ENCODE peak calls at places on chromosomes 11 and 22, in ten cellular contexts. E is NB4, P is IMR-90, T is foreskin fibroblast, X is tibial nerve, Z is adrenal gland, V is BJ, M is cardiac fibroblast, R is AG09309, L is osteocyte. D is an unnamed sample.
A peak's percentile ranks its signal among the peaks of the same experiment; 100 is the strongest.

GRCh38 chr11:35163209-35163608 is 24.2 kb downstream of the CD44 start:
- DNase-seq in X (no peak), M (no peak), P (no peak), Z (no peak), L (no peak), V (no peak), R (no peak), T (no peak), E (no peak), D (no peak)

GRCh38 chr22:45884201-45885067 is 92.5 kb downstream of the WNT7B start:
- DNase-seq in R (no peak), P (no peak), V (no peak), Z (no peak), L (no peak), M (no peak), E (no peak), X (no peak), T (no peak), D (no peak)

GRCh38 chr22:35484651-35485372 is 55.8 kb upstream of the RASD2 start:
- DNase-seq in R (no peak), E (no peak), L (no peak), P (peak; percentile 71), Z (no peak), X (no peak), V (no peak), T (no peak), M (peak; percentile 27), D (no peak)

GRCh38 chr11:22459053-22459452 is 120.9 kb downstream of the SLC17A6 start:
- DNase-seq in X (no peak), M (peak; percentile 92), Z (no peak), L (no peak), P (peak; percentile 79), E (no peak), R (no peak), V (no peak), T (peak; percentile 2), D (no peak)

GRCh38 chr11:1654388-1655167 is 25.0 kb downstream of the KRTAP5-5 start:
- DNase-seq in M (no peak), E (no peak), V (no peak), L (no peak), P (no peak), R (no peak), X (no peak), T (no peak), Z (peak; percentile 39), D (no peak)

GRCh38 chr11:290621-291231 is 1.8 kb downstream of the PGGHG start:
- DNase-seq in X (no peak), T (no peak), R (no peak), E (no peak), L (no peak), Z (no peak), M (no peak), P (no peak), V (no peak), D (no peak)

GRCh38 chr11:128181090-128181485 is 406.3 kb downstream of the ETS1 start:
- DNase-seq in E (no peak), L (no peak), X (no peak), Z (no peak), V (no peak), T (peak; percentile 53), M (peak; percentile 50), R (no peak), P (peak; percentile 47), D (no peak)

GRCh38 chr22:23893957-23894709 is at the start of gene MIF:
- DNase-seq in E (peak; percentile 98), X (peak; percentile 89), T (peak; percentile 92), Z (peak; percentile 96), L (peak; percentile 99), P (peak; percentile 91), R (peak; percentile 34), M (peak; percentile 92), V (peak; percentile 50), D (peak; percentile 99)

GRCh38 chr11:130783322-130783721 is 133.0 kb downstream of the SNX19 start:
- DNase-seq in T (no peak), X (no peak), R (no peak), M (no peak), Z (no peak), E (no peak), V (no peak), L (peak; percentile 25), P (no peak), D (no peak)

GRCh38 chr11:64856382-64857227 is 12.2 kb upstream of the CDC42BPG start:
- DNase-seq in E (peak; percentile 99), P (peak; percentile 85), R (no peak), L (no peak), Z (peak; percentile 94), X (no peak), M (peak; percentile 94), V (no peak), T (peak; percentile 91), D (no peak)

DNA sequence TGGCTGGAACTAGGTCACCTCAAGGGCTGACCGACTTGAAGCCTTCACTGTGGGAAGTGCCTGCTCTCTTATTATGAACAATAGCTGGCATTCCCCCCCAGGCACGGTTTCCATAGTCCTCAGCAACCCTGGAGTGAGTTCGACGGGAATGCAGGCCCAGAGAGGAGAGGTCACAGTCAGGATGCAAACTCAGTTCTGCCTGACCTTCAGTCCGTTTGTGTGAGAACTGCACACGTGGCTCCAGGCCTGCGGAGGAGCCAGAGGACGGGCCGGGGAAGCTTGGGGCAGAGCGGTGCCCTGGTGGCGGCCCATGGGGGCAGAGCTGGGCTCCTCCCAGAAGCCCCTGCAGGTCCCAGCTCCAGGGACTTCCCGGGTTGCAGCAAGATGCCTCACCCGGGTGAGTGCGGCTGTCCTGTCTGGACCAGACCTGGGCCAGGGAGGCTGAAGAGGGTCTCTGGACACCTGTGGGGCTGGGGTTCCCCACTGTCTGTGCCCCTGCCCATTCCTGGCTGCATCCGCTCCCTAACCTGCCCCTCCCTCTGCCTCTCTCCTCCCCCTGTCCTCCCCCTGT is 17.2 kb downstream of the SLC25A18 start:
- DNase-seq in X (no peak), P (no peak), R (no peak), E (no peak), V (no peak), T (no peak), M (no peak), Z (peak; percentile 16), L (no peak), D (no peak)
- TF ChIP-seq CTCF in X (no peak), P (no peak), R (no peak), E (no peak), V (no peak), T (no peak), M (no peak), Z (no peak), L (no peak), D (no peak)

GRCh38 chr11:75445315-75445953 is 12.4 kb upstream of the KLHL35 start:
- DNase-seq in P (peak; percentile 41), M (peak; percentile 63), L (no peak), X (peak; percentile 91), E (peak; percentile 68), Z (peak; percentile 75), V (no peak), R (no peak), T (peak; percentile 20), D (peak; percentile 59)
- TF ChIP-seq CTCF in P (peak; percentile 95), M (peak; percentile 89), L (peak; percentile 94), X (peak; percentile 91), E (peak; percentile 95), Z (peak; percentile 99), V (peak; percentile 93), R (peak; percentile 91), T (peak; percentile 95), D (peak; percentile 98)

GRCh38 chr11:110296226-110297081 is at the start of gene RDX:
- DNase-seq in E (peak; percentile 87), L (peak; percentile 92), Z (peak; percentile 86), V (no peak), P (peak; percentile 63), R (no peak), M (peak; percentile 70), X (peak; percentile 35), T (peak; percentile 73), D (peak; percentile 62)
- TF ChIP-seq CTCF in E (no peak), L (peak; percentile 20), Z (no peak), V (no peak), P (peak; percentile 22), R (no peak), M (no peak), X (peak; percentile 41), T (no peak), D (no peak)

DNA sequence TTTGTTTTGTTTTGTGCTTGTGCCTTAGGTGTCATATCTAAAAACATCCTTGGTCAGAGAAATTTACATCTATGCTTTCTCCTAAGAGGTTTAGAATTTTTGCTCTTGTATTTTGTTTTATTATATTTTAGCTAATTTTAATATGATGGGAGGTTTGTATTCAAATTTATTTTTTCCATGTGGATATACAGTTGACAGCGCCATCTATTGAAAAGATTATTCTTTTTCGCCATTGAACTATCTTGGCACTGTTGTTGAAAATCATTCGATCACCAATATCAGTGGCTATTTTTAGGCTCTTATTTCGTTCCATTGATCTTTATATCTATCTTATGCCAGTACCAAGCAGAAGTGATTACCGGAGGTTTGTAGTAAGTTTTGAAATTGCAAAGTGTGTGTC is 510.3 kb downstream of the BRD1 start:
- DNase-seq in E (no peak), T (no peak), X (no peak), P (no peak), R (no peak), V (no peak), Z (no peak), L (no peak), M (no peak), D (no peak)
- TF ChIP-seq CTCF in E (peak; percentile 16), T (no peak), X (no peak), P (no peak), R (no peak), V (no peak), Z (no peak), L (peak; percentile 45), M (no peak), D (peak; percentile 33)

DNA sequence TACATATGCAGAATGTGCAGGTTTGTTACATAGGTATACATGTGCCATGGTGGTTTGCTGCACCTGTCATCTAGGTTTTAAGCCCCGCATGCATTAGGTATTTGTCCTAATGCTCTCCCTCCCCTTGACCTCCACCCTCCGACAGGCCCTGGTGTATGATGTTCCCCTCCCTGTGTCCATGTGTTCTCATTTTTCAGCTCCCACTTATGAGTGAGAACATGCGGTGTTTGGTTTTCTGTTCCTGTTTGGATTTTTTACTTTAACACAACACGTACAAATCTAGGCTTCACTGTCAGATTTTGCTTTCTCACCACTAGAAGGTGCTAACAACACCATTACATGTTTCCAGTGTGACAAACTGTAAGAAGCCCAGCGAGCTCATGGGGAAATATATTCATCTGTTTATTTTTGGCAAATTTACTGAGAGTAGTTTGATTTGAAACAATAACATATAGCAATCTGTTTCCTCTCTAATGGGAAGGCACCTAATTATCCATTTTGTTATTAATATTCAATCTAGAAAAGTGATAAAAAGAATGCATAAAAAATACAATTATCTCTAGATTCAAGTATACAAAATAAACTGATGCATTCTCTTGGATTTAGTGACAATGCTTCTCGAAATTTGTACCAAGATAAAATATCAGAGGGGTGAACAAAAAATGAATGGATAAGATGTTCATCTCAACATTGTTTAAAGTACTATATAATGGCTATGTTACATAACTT is 23.2 kb upstream of the BIRC3 start:
- DNase-seq in Z (peak; percentile 11), M (peak; percentile 77), T (no peak), L (no peak), X (no peak), E (peak; percentile 58), R (no peak), P (peak; percentile 66), V (no peak), D (no peak)
- TF ChIP-seq CTCF in Z (peak; percentile 53), M (peak; percentile 71), T (peak; percentile 76), L (peak; percentile 77), X (peak; percentile 75), E (peak; percentile 54), R (peak; percentile 70), P (peak; percentile 61), V (peak; percentile 72), D (no peak)

GRCh38 chr22:38304526-38304925 is 12.7 kb downstream of the CSNK1E start:
- DNase-seq in L (no peak), P (no peak), M (peak; percentile 80), Z (peak; percentile 47), X (no peak), R (no peak), V (no peak), E (no peak), T (no peak), D (no peak)
- TF ChIP-seq CTCF in L (no peak), P (peak; percentile 9), M (peak; percentile 52), Z (peak; percentile 52), X (no peak), R (no peak), V (no peak), E (no peak), T (no peak), D (no peak)

D was measured in mesothelial cell of epicardium.